ENCODE peak calls at places on chromosomes 7 and 10, in eight cellular contexts. D, U, P, G, V, R, L and M are unnamed samples.

GRCh38 chr7:48708635-48709034 is 215.7 kb upstream of the CDC14C start:
- DNase-seq in D (peak), U (no peak), P (no peak), G (no peak), V (no peak), R (no peak), L (no peak), M (no peak)

GRCh38 chr7:148700693-148701092 is 2.0 kb downstream of the CUL1 start:
- DNase-seq in D (no peak), U (no peak), P (no peak), G (peak), V (peak), R (no peak), L (no peak), M (peak)

GRCh38 chr10:89122431-89123066 is 84.6 kb downstream of the CH25H start:
- DNase-seq in D (no peak), U (no peak), P (no peak), G (no peak), V (peak), R (no peak), L (no peak), M (no peak)

GRCh38 chr7:73966062-73966940 is 61.7 kb upstream of the ELN start:
- DNase-seq in D (no peak), U (no peak), P (no peak), G (no peak), V (no peak), R (no peak), L (no peak), M (no peak)

GRCh38 chr7:158112571-158113320 is 474.9 kb downstream of the PTPRN2 start:
- DNase-seq in D (peak), U (no peak), P (no peak), G (no peak), V (no peak), R (no peak), L (no peak), M (no peak)

GRCh38 chr7:94514917-94515316 is 5.3 kb downstream of the CASD1 start:
- DNase-seq in D (no peak), U (no peak), P (no peak), G (no peak), V (no peak), R (no peak), L (no peak), M (no peak)

GRCh38 chr10:15997313-15997712 is 137.0 kb upstream of the MINDY3 start:
- DNase-seq in D (no peak), U (no peak), P (no peak), G (no peak), V (no peak), R (no peak), L (no peak), M (no peak)

GRCh38 chr10:133071801-133072595 is 15.7 kb upstream of the ADGRA1 start:
- DNase-seq in D (no peak), U (no peak), P (no peak), G (no peak), V (no peak), R (no peak), L (no peak), M (no peak)

GRCh38 chr10:114064151-114065045 is 20.7 kb downstream of the ADRB1 start:
- DNase-seq in D (no peak), U (peak), P (no peak), G (peak), V (no peak), R (no peak), L (no peak), M (no peak)

GRCh38 chr10:130014734-130015695 is 50.9 kb upstream of the EBF3 start:
- DNase-seq in D (no peak), U (no peak), P (no peak), G (no peak), V (no peak), R (no peak), L (peak), M (no peak)

GRCh38 chr7:37105119-37105518 is 343.5 kb downstream of the ELMO1 start:
- DNase-seq in D (peak), U (no peak), P (no peak), G (no peak), V (no peak), R (no peak), L (no peak), M (no peak)

GRCh38 chr7:71144963-71145362 is 13.0 kb downstream of the GALNT17 start:
- DNase-seq in D (no peak), U (no peak), P (no peak), G (no peak), V (no peak), R (no peak), L (no peak), M (no peak)

GRCh38 chr10:17597386-17597785 is 19.8 kb downstream of the HACD1 start:
- DNase-seq in D (no peak), U (no peak), P (no peak), G (no peak), V (no peak), R (no peak), L (no peak), M (no peak)

DNA sequence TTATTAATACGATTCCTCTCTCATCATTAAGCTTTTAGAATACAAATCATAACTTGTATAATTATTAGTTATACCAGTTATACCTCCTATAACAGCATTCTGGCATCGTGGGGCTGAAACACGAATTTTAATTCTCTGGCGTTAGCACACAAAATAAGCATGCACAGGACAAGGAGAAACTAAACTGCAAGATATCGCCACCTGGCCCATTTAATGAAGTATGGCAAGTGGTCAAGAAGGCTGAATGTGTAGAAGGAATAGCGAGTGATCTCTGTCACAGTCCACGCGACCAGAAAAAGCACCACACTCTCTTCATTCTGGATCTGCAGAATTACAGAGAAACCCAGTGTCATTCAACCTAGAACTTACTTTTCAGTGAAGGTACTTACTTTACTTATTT is 18.1 kb downstream of the HACD1 start:
- DNase-seq in D (peak), U (no peak), P (peak), G (no peak), V (peak), R (no peak), L (no peak), M (peak)
- TF ChIP-seq CTCF in D (peak), U (peak), P (peak), G (peak), V (peak), R (no peak), L (no peak), M (peak)

DNA sequence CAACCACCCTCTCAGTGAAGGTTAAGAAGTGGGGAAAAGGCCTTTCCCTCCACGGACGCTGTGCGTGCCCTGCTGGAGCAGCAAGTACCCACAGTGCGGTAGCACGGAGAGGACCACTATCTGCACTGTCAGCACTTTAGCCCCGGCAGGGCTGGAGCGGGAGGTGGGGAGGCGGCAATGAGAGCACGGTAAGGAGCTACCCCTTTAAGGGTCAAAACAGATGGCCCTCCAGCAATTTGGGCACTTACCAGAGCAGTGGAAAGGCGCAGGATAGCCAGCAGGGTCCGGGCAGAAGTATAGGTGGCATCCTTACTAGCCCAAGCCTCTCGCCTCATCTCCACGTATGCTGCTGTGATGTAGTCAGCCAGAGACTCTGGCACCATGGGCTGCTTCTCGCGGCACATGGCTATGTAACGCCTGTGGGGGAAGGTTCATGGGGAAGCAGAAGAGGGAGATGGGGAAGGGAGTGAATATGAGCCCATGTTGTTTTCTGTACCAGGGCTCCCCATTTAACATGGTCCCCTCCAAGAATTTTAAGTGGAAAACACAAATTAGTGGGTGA is 5.2 kb downstream of the COPS6 start:
- DNase-seq in D (no peak), U (no peak), P (no peak), G (no peak), V (no peak), R (no peak), L (no peak), M (no peak)
- H3K4me3 ChIP-seq in D (no peak), U (no peak), P (no peak), G (no peak), V (no peak), R (no peak), L (no peak), M (no peak)

GRCh38 chr10:44878704-44879530 is 32.2 kb upstream of the TMEM72 start:
- DNase-seq in D (peak), U (peak), P (no peak), G (peak), V (peak), R (peak), L (peak), M (peak)
- TF ChIP-seq CTCF in D (peak), U (peak), P (no peak), G (no peak), V (no peak), R (no peak), L (no peak), M (peak)

GRCh38 chr10:27256790-27257189 is 16.2 kb upstream of the ACBD5 start:
- DNase-seq in D (no peak), U (no peak), P (no peak), G (no peak), V (no peak), R (no peak), L (no peak), M (no peak)

GRCh38 chr10:27258492-27258837 is 17.9 kb upstream of the ACBD5 start:
- DNase-seq in D (no peak), U (no peak), P (no peak), G (no peak), V (no peak), R (no peak), L (no peak), M (no peak)

GRCh38 chr10:27256299-27256698 is 15.7 kb upstream of the ACBD5 start:
- DNase-seq in D (no peak), U (no peak), P (no peak), G (no peak), V (no peak), R (no peak), L (no peak), M (no peak)

GRCh38 chr10:27258838-27259532 is 18.4 kb upstream of the ACBD5 start:
- DNase-seq in D (peak), U (no peak), P (no peak), G (peak), V (no peak), R (no peak), L (no peak), M (no peak)
- H3K4me3 ChIP-seq in D (peak), U (peak), P (no peak), G (peak), V (peak), R (peak), L (peak), M (peak)

GRCh38 chr7:140239653-140239935 is 62.8 kb upstream of the KDM7A start:
- DNase-seq in D (peak), U (no peak), P (no peak), G (no peak), V (no peak), R (no peak), L (no peak), M (no peak)
- TF ChIP-seq CTCF in D (no peak), U (no peak), P (no peak), G (no peak), V (no peak), R (no peak), L (no peak), M (no peak)

GRCh38 chr7:130140551-130141160 is 64.5 kb downstream of the TMEM209 start:
- DNase-seq in D (peak), U (no peak), P (no peak), G (no peak), V (no peak), R (no peak), L (no peak), M (no peak)
- H3K4me3 ChIP-seq in D (no peak), U (peak), P (no peak), G (no peak), V (no peak), R (peak), L (peak), M (no peak)

GRCh38 chr7:18020138-18020715 is 7.4 kb downstream of the PRPS1L1 start:
- DNase-seq in D (no peak), U (no peak), P (no peak), G (no peak), V (no peak), R (no peak), L (no peak), M (no peak)
- TF ChIP-seq CTCF in D (no peak), U (no peak), P (no peak), G (no peak), V (no peak), R (no peak), L (no peak), M (no peak)

GRCh38 chr10:91891285-91892001 is 17.8 kb downstream of the FGFBP3 start:
- DNase-seq in D (no peak), U (no peak), P (no peak), G (no peak), V (peak), R (no peak), L (no peak), M (peak)

GRCh38 chr10:91887900-91888225 is 21.4 kb downstream of the FGFBP3 start:
- DNase-seq in D (no peak), U (no peak), P (no peak), G (no peak), V (no peak), R (no peak), L (no peak), M (no peak)

GRCh38 chr10:91885362-91886079 is 23.8 kb downstream of the FGFBP3 start:
- DNase-seq in D (no peak), U (no peak), P (no peak), G (no peak), V (no peak), R (no peak), L (no peak), M (no peak)

GRCh38 chr10:91883549-91884542 is 25.4 kb downstream of the FGFBP3 start:
- DNase-seq in D (peak), U (peak), P (no peak), G (no peak), V (peak), R (no peak), L (peak), M (peak)

GRCh38 chr10:91887075-91887899 is 22.0 kb downstream of the FGFBP3 start:
- DNase-seq in D (peak), U (no peak), P (no peak), G (peak), V (no peak), R (no peak), L (no peak), M (peak)
- H3K4me3 ChIP-seq in D (peak), U (peak), P (no peak), G (peak), V (peak), R (peak), L (peak), M (peak)